ENCODE peak calls at places on chromosome 3, in six cellular contexts. G, V, H, I, T and J are unnamed samples.
A peak's percentile ranks its signal among the peaks of the same experiment; 100 is the strongest.

GRCh38 chr3:33980252-33980651 is 181.8 kb downstream of the PDCD6IP start:
- DNase-seq in T (no peak), V (peak; percentile 9), G (peak; percentile 67), I (peak; percentile 85), H (peak; percentile 8), J (no peak)

GRCh38 chr3:13770390-13771169 is 109.3 kb downstream of the WNT7A start:
- DNase-seq in H (no peak), G (no peak), T (no peak), I (no peak), V (no peak), J (no peak)

GRCh38 chr3:194988495-194989165 is 282.3 kb downstream of the XXYLT1 start:
- DNase-seq in G (no peak), T (no peak), V (no peak), H (no peak), I (no peak), J (no peak)

GRCh38 chr3:167750273-167750971 is 14.9 kb downstream of the SERPINI1 start:
- DNase-seq in H (no peak), T (peak; percentile 26), I (no peak), G (no peak), V (no peak), J (no peak)

GRCh38 chr3:132554437-132554836 is 42.6 kb upstream of the ACKR4 start:
- DNase-seq in I (no peak), G (no peak), H (no peak), T (no peak), V (peak; percentile 82), J (peak; percentile 71)

GRCh38 chr3:44208086-44208485 is 33.6 kb upstream of the TOPAZ1 start:
- DNase-seq in G (no peak), H (no peak), T (peak; percentile 42), V (no peak), I (no peak), J (no peak)

GRCh38 chr3:8319935-8320634 is 181.5 kb upstream of the LMCD1 start:
- DNase-seq in I (peak; percentile 84), H (no peak), G (peak; percentile 8), V (no peak), T (no peak), J (no peak)

GRCh38 chr3:120440001-120440703 is 10.6 kb downstream of the FSTL1 start:
- DNase-seq in G (no peak), T (no peak), I (no peak), H (no peak), V (no peak), J (no peak)

GRCh38 chr3:167057586-167057985 is 322.5 kb downstream of the ZBBX start:
- DNase-seq in I (no peak), H (peak; percentile 2), G (no peak), V (no peak), T (no peak), J (peak; percentile 41)

GRCh38 chr3:99713440-99713839 is 75.0 kb downstream of the COL8A1 start:
- DNase-seq in I (no peak), G (no peak), V (no peak), H (no peak), T (no peak), J (no peak)

GRCh38 chr3:63135362-63135761 is 142.7 kb upstream of the SYNPR start:
- DNase-seq in T (no peak), H (no peak), I (no peak), G (no peak), V (no peak), J (peak; percentile 35)

GRCh38 chr3:63960048-63960711 is 48.0 kb upstream of the SCAANT1 start:
- DNase-seq in T (no peak), I (peak; percentile 71), H (peak; percentile 27), V (no peak), G (no peak), J (no peak)

GRCh38 chr3:136939489-136939888 is 18.3 kb upstream of the IL20RB start:
- DNase-seq in V (no peak), T (no peak), I (no peak), G (no peak), H (no peak), J (no peak)

GRCh38 chr3:52053307-52054304 is 2.8 kb downstream of the DUSP7 start:
- DNase-seq in H (no peak), V (no peak), I (no peak), G (no peak), T (peak; percentile 49), J (no peak)

GRCh38 chr3:52520141-52520667 is 13.5 kb downstream of the NT5DC2 start:
- DNase-seq in T (no peak), G (no peak), I (no peak), V (no peak), H (no peak), J (no peak)

GRCh38 chr3:42431099-42431498 is 20.7 kb upstream of the LYZL4 start:
- DNase-seq in V (no peak), I (no peak), H (no peak), T (no peak), G (no peak), J (no peak)

GRCh38 chr3:49157289-49157688 is 8.8 kb downstream of the CCDC71 start:
- DNase-seq in I (no peak), G (no peak), T (no peak), V (no peak), H (no peak), J (no peak)

GRCh38 chr3:165195226-165195625 is 958 bp downstream of the SLITRK3 start:
- DNase-seq in I (no peak), H (no peak), T (no peak), V (peak; percentile 36), G (no peak), J (peak; percentile 47)

GRCh38 chr3:49723631-49724551 is at the start of gene GMPPB:
- DNase-seq in H (peak; percentile 97), G (peak; percentile 89), V (peak; percentile 88), T (peak; percentile 95), I (peak; percentile 99), J (peak; percentile 83)

GRCh38 chr3:182118081-182118480 is 406.4 kb downstream of the SOX2 start:
- DNase-seq in V (peak; percentile 61), I (no peak), H (peak; percentile 9), G (no peak), T (no peak), J (no peak)

GRCh38 chr3:39671116-39671515 is 138.3 kb upstream of the MYRIP start:
- DNase-seq in G (no peak), V (no peak), H (no peak), I (no peak), T (no peak), J (no peak)

GRCh38 chr3:38608086-38608775 is 41.3 kb downstream of the SCN5A start:
- DNase-seq in T (no peak), G (no peak), V (no peak), I (no peak), H (no peak), J (no peak)

GRCh38 chr3:129409541-129409940 is 18.9 kb downstream of the EFCAB12 start:
- DNase-seq in G (peak; percentile 45), H (no peak), I (no peak), V (no peak), T (no peak), J (no peak)

GRCh38 chr3:5110307-5110706 is 11.8 kb upstream of the ARL8B start:
- DNase-seq in H (no peak), I (no peak), G (no peak), V (no peak), T (no peak), J (no peak)

GRCh38 chr3:126811530-126811929 is 107.5 kb downstream of the CHCHD6 start:
- DNase-seq in V (no peak), I (peak; percentile 84), T (no peak), G (no peak), H (no peak), J (no peak)

GRCh38 chr3:51708216-51708845 is 1.5 kb downstream of the GRM2 start:
- DNase-seq in I (no peak), G (no peak), T (no peak), H (no peak), V (no peak), J (no peak)

GRCh38 chr3:163556804-163557203 is 1521.5 kb downstream of the SI start:
- DNase-seq in T (no peak), V (no peak), G (no peak), I (no peak), H (no peak), J (no peak)

GRCh38 chr3:45943207-45943846 is at the start of gene CXCR6:
- DNase-seq in V (no peak), H (no peak), T (peak; percentile 70), I (no peak), G (no peak), J (no peak)

GRCh38 chr3:161066926-161067325 is 38.2 kb downstream of the B3GALNT1 start:
- DNase-seq in G (no peak), H (no peak), I (no peak), T (no peak), V (no peak), J (no peak)

GRCh38 chr3:192875971-192876565 is 41.6 kb downstream of the MB21D2 start:
- DNase-seq in V (no peak), I (no peak), T (no peak), H (no peak), G (no peak), J (no peak)

GRCh38 chr3:130621824-130622223 is 104.8 kb downstream of the COL6A6 start:
- DNase-seq in I (no peak), V (no peak), G (no peak), T (no peak), H (no peak), J (no peak)

GRCh38 chr3:39378957-39379777 is 4.0 kb upstream of the SLC25A38 start:
- DNase-seq in I (no peak), V (no peak), G (no peak), H (no peak), T (no peak), J (no peak)

GRCh38 chr3:122560680-122561079 is 3.4 kb downstream of the PARP9 start:
- DNase-seq in I (peak; percentile 64), H (no peak), T (peak; percentile 81), G (no peak), V (peak; percentile 79), J (no peak)

GRCh38 chr3:181791380-181791779 is 79.7 kb downstream of the SOX2 start:
- DNase-seq in V (no peak), G (no peak), I (no peak), H (no peak), T (no peak), J (no peak)

GRCh38 chr3:101796076-101796475 is 17.1 kb downstream of the NXPE3 start:
- DNase-seq in V (no peak), I (no peak), G (no peak), H (no peak), T (no peak), J (no peak)